ENCODE peak calls at places on chromosomes 7 and 10, in seven cellular contexts. D is osteocyte, H is AG04449, L is GM10248, N is nephron progenitor cell, C is ovary, G is bronchial epithelial cell. Z is an unnamed sample.

GRCh38 chr7:35258891-35259537 is 5.1 kb upstream of the TBX20 start:
- DNase-seq in D (no peak), H (no peak), L (no peak), N (no peak), C (no peak), G (no peak), Z (no peak)

GRCh38 chr10:104824378-104825006 is 183.4 kb downstream of the SORCS3 start:
- DNase-seq in D (no peak), H (no peak), L (peak), N (peak), C (no peak), G (peak), Z (peak)

GRCh38 chr7:73717991-73718405 is 1.5 kb downstream of the STX1A start:
- DNase-seq in D (no peak), H (peak), L (no peak), N (no peak), C (no peak), G (peak), Z (peak)

GRCh38 chr7:8441602-8442294 is 8.3 kb downstream of the NXPH1 start:
- DNase-seq in D (no peak), H (no peak), L (no peak), N (no peak), C (no peak), G (no peak), Z (no peak)

GRCh38 chr10:47145290-47145934 is 154.6 kb upstream of the GDF10 start:
- DNase-seq in D (no peak), H (no peak), L (no peak), N (no peak), C (no peak), G (peak), Z (peak)

GRCh38 chr10:69481280-69481679 is 30.0 kb downstream of the TSPAN15 start:
- DNase-seq in D (no peak), H (no peak), L (no peak), N (no peak), C (no peak), G (no peak), Z (no peak)

GRCh38 chr7:132789281-132789680 is 213.0 kb upstream of the PLXNA4 start:
- DNase-seq in D (no peak), H (no peak), L (no peak), N (no peak), C (no peak), G (no peak), Z (no peak)

GRCh38 chr10:29132821-29133156 is 156.1 kb upstream of the LYZL1 start:
- DNase-seq in D (peak), H (no peak), L (no peak), N (no peak), C (no peak), G (no peak), Z (no peak)

GRCh38 chr10:102479651-102480050 is 22.9 kb downstream of the ACTR1A start:
- DNase-seq in D (no peak), H (no peak), L (no peak), N (no peak), C (no peak), G (no peak), Z (no peak)

GRCh38 chr7:95481768-95482167 is 4.0 kb upstream of the ASB4 start:
- DNase-seq in D (no peak), H (no peak), L (no peak), N (no peak), C (no peak), G (no peak), Z (no peak)

GRCh38 chr10:59434463-59435326 is 72.3 kb upstream of the FAM13C start:
- DNase-seq in D (no peak), H (no peak), L (no peak), N (no peak), C (no peak), G (peak), Z (peak)

GRCh38 chr10:47362199-47362598 is 14.0 kb downstream of the RBP3 start:
- DNase-seq in D (no peak), H (no peak), L (no peak), N (no peak), C (no peak), G (peak), Z (peak)

GRCh38 chr7:73557397-73558257 is at the start of gene BCL7B:
- DNase-seq in D (peak), H (no peak), L (peak), N (peak), C (peak), G (peak), Z (peak)

GRCh38 chr10:52004342-52004949 is 305.1 kb upstream of the CSTF2T start:
- DNase-seq in D (no peak), H (no peak), L (peak), N (no peak), C (no peak), G (peak), Z (peak)

GRCh38 chr10:26755443-26755903 is 58.0 kb downstream of the PDSS1 start:
- DNase-seq in D (no peak), H (no peak), L (peak), N (no peak), C (no peak), G (peak), Z (peak)

GRCh38 chr7:4416436-4417092 is 265.5 kb upstream of the FOXK1 start:
- DNase-seq in D (peak), H (no peak), L (no peak), N (no peak), C (no peak), G (no peak), Z (peak)

GRCh38 chr10:106625761-106626160 is 538.7 kb downstream of the SORCS1 start:
- DNase-seq in D (no peak), H (no peak), L (no peak), N (no peak), C (no peak), G (no peak), Z (no peak)

GRCh38 chr7:8365499-8366110 is 67.8 kb upstream of the NXPH1 start:
- DNase-seq in D (no peak), H (no peak), L (no peak), N (no peak), C (no peak), G (peak), Z (peak)

GRCh38 chr10:82037076-82037475 is 162.1 kb downstream of the NRG3 start:
- DNase-seq in D (no peak), H (no peak), L (no peak), N (no peak), C (no peak), G (no peak), Z (no peak)

GRCh38 chr7:13092708-13093005 is 405.2 kb downstream of the ARL4A start:
- DNase-seq in D (no peak), H (no peak), L (no peak), N (no peak), C (no peak), G (no peak), Z (no peak)

GRCh38 chr7:33250421-33250827 is 121.1 kb downstream of the BBS9 start:
- DNase-seq in D (no peak), H (peak), L (no peak), N (no peak), C (no peak), G (no peak), Z (no peak)

GRCh38 chr10:36621346-36621745 is 504.1 kb upstream of the ANKRD30A start:
- DNase-seq in D (no peak), H (no peak), L (no peak), N (no peak), C (no peak), G (peak), Z (peak)

GRCh38 chr10:86815035-86815617 is 58.7 kb downstream of the BMPR1A start:
- DNase-seq in D (no peak), H (no peak), L (no peak), N (no peak), C (no peak), G (no peak), Z (no peak)

GRCh38 chr10:71888248-71888622 is 37.2 kb upstream of the PSAP start:
- DNase-seq in D (no peak), H (no peak), L (no peak), N (no peak), C (no peak), G (no peak), Z (no peak)

GRCh38 chr10:71891437-71891836 is 40.4 kb upstream of the PSAP start:
- DNase-seq in D (no peak), H (no peak), L (no peak), N (no peak), C (no peak), G (no peak), Z (no peak)

GRCh38 chr10:71887767-71888166 is 36.7 kb upstream of the PSAP start:
- DNase-seq in D (no peak), H (no peak), L (no peak), N (no peak), C (no peak), G (no peak), Z (no peak)

GRCh38 chr10:71889388-71889987 is 38.4 kb upstream of the PSAP start:
- DNase-seq in D (no peak), H (no peak), L (no peak), N (no peak), C (no peak), G (no peak), Z (peak)

DNA sequence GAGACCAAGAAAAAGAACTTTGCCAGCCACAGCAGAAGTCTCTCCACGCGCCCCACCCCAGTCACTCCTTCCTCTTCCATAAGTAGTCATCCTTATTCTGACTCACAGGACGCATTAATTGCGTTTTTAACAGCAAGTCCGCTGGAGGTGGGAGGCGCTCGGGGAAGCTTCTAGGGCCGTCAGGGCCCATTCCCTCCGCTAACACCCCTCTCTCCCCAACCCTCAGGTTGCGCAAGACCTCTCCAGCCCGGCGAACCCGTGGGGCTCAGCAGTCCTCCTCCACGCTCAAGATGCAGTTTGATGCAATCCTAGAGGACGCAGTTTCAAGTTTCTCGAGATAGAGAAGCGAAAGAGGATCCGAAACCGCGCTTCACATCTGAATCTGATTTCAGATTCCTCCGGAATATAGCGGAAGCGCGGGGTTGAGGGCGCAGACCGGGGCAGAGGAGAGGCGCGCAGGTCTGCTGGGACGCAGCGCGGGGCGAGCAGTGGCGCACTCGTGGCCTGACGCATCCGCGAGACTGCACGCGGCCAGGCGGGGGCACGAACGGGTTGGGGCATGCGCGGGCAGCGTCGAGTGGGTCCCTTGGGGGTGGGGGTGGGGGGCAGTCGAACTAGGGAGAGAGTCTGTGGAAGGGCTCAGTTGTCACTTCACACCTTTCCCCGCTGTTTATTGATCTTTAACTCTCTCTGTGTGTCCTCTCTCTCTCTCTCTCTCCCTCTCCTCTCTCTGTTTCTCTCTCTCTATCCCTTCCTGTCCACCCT is 37.8 kb upstream of the PSAP start:
- DNase-seq in D (peak), H (peak), L (peak), N (peak), C (peak), G (peak), Z (peak)
- TF ChIP-seq CTCF in D (no peak), H (peak), L (no peak), N (no peak), C (peak), G (peak), Z (no peak)

DNA sequence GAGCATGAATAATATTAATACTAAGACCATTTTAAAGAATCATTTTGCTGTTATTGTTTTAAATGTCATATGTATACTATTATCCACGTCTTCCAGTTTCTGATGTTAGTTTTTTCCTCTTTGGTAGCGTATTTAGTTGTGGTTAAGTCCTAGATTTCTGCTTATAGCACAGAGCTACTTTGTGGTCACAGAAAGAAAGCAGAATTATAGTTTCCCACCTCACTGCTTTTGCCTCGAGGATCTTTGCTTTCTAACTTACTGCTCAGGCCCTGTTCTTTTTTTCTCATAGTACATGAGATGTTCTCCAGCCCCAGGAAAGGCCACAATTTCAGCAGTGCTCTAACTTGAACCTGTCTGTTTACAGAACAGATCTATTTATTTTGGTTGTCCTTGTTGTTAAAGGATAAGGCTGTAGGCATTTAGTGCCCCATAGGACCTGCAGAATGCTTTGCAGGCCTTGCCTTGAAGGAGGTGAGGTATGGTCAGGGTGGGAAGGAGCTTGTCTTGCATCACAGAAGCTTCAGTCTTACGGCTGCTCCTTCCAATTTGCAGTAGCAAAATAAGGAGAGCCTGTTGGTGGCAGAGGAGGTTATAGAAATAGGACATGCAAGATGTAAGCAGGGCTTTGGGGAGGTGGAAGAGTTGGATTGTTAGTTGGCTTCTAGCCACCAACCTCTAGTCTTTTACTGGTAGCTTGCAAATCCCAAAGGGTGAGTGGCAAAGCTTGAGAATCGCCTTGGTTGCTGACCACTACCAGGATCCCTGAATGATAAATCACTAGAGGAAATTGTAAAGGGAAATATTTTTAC is 129.1 kb downstream of the LRRC4 start:
- DNase-seq in D (no peak), H (no peak), L (no peak), N (no peak), C (no peak), G (no peak), Z (no peak)
- TF ChIP-seq CTCF in D (no peak), H (no peak), L (no peak), N (no peak), C (no peak), G (no peak), Z (no peak)

GRCh38 chr10:116815641-116816415 is 33.5 kb upstream of the ENO4 start:
- DNase-seq in D (no peak), H (no peak), L (no peak), N (no peak), C (no peak), G (no peak), Z (no peak)
- TF ChIP-seq CTCF in D (no peak), H (no peak), L (no peak), N (no peak), C (no peak), G (no peak), Z (no peak)

DNA sequence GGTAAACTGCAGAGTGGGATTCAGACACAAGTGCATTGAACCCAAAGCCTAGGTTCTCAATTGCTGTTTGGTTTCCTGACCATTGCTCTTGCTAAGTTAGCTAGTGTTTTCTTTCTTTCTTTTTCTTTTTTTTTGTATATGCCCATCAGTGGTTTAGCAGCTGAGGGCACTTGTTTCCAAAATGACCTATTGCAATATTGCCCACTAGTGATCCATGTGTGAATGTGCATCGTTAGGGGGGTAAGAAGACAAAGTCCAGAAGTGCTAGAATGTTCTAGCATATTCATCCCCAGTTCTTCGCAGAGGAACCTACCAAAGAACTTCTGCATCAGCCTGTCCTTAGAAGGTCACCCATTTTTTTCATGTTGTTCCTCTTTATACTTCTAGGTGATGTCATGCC is 252.8 kb upstream of the GPR26 start:
- DNase-seq in D (no peak), H (no peak), L (no peak), N (no peak), C (no peak), G (no peak), Z (no peak)
- TF ChIP-seq CTCF in D (no peak), H (no peak), L (peak), N (no peak), C (no peak), G (no peak), Z (no peak)

DNA sequence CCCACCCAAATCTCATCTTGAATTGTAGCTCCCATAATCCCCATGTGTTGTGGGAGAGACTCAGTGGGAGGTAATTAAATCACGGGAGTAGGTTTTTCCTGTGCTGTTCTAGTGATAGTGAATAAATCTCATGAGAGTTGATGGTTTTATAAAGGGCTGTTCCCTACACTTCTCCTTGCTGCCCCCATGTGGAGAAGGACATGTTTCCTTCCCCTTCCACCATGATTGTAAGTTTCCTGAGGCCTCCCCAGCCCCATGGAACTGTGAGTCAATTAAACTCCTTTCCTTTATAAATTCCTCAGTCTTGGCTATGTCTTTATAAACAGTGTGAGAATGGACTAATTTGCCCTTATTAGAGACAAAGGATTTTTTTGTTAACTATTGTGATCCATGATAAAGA is 48.5 kb upstream of the MKX start:
- DNase-seq in D (no peak), H (no peak), L (no peak), N (peak), C (no peak), G (peak), Z (peak)
- TF ChIP-seq CTCF in D (peak), H (peak), L (no peak), N (no peak), C (no peak), G (peak), Z (peak)

GRCh38 chr7:43779032-43779812 is 20.7 kb downstream of the BLVRA start:
- DNase-seq in D (peak), H (no peak), L (no peak), N (no peak), C (no peak), G (no peak), Z (no peak)
- TF ChIP-seq CTCF in D (no peak), H (no peak), L (no peak), N (no peak), C (no peak), G (no peak), Z (no peak)

GRCh38 chr10:112852308-112852707 is 97.7 kb upstream of the TCF7L2 start:
- DNase-seq in D (no peak), H (no peak), L (no peak), N (no peak), C (no peak), G (no peak), Z (no peak)
- TF ChIP-seq CTCF in D (no peak), H (no peak), L (no peak), N (no peak), C (no peak), G (no peak), Z (no peak)

DNA sequence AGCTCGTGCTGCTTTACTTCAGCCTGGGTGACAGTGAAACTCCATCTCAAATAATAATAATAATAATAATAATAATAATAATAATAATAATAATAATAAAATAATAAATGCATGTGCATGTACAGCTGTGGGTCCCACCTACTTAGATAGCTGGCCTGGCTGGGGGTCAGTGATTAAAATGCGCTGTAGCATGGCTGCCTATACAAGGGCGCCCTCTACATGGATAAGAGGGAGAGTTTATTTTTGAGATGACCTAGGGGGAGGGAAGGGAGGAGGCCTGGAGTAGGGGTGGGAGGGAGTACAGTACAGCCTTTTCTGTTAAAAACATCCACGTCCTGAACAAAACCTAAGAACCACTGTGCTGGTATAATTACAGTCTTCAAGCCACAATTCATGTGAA is 146.4 kb downstream of the TMEM178B start:
- DNase-seq in D (no peak), H (no peak), L (peak), N (no peak), C (no peak), G (no peak), Z (no peak)
- TF ChIP-seq CTCF in D (no peak), H (no peak), L (peak), N (peak), C (no peak), G (no peak), Z (no peak)

DNA sequence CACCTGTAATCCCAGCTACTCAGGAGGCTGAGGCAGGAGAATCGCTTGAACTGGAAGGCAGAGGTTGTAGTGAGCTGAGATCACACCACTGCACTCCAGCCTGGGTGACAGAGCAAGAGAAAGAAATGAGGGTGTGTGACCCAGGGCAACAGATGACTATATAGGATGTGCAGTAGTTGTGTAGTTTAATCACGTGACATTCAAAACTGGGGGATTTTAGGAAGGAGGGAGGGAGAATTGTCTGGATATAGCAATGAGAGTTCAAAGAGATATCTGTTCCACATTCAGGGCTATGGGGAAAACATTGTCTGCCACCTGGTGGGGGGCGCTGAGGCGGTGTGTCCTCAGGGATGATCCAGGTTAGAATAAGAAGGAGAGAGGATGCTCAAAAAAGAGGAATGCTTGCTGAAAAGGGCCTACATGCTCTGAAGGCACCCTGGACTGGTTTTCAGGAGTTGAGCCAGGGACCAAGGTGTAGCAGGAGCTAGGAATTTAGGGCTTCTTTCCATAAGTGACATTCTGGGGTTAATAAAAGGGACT is 7.8 kb upstream of the ZYX start:
- DNase-seq in D (no peak), H (no peak), L (no peak), N (no peak), C (no peak), G (no peak), Z (no peak)
- TF ChIP-seq CTCF in D (no peak), H (no peak), L (peak), N (no peak), C (no peak), G (no peak), Z (no peak)